ENCODE peak calls at places on chromosomes 12 and 14, in seven cellular contexts. M is Panc1; J is CD8-positive, alpha-beta T cell; Y is ovary; H is cardiac muscle cell; C is suprapubic skin; O is hepatocyte. N is an unnamed sample.

GRCh38 chr12:65302891-65303290 is 24.4 kb downstream of the MSRB3 start:
- DNase-seq in M (no peak), J (no peak), Y (no peak), H (no peak), C (no peak), O (no peak), N (no peak)

GRCh38 chr12:127284021-127284420 is 982.9 kb upstream of the TMEM132C start:
- DNase-seq in M (no peak), J (no peak), Y (no peak), H (peak; percentile 6), C (no peak), O (no peak), N (no peak)

GRCh38 chr12:94590428-94590827 is 59.9 kb downstream of the TMCC3 start:
- DNase-seq in M (no peak), J (no peak), Y (no peak), H (no peak), C (no peak), O (no peak), N (no peak)

GRCh38 chr12:108563804-108564151 is 1.4 kb downstream of the ISCU start:
- DNase-seq in M (no peak), J (no peak), Y (no peak), H (no peak), C (no peak), O (no peak), N (no peak)

GRCh38 chr12:31517994-31518393 is 72.9 kb downstream of the DENND5B start:
- DNase-seq in M (no peak), J (no peak), Y (no peak), H (no peak), C (no peak), O (no peak), N (no peak)

GRCh38 chr12:43969882-43970281 is 134.0 kb downstream of the TMEM117 start:
- DNase-seq in M (no peak), J (no peak), Y (no peak), H (peak; percentile 43), C (no peak), O (no peak), N (no peak)

GRCh38 chr12:94220804-94221203 is 72.4 kb downstream of the PLXNC1 start:
- DNase-seq in M (no peak), J (no peak), Y (no peak), H (no peak), C (no peak), O (no peak), N (no peak)

GRCh38 chr12:75481013-75481705 is 604 bp downstream of the GLIPR1 start:
- DNase-seq in M (no peak), J (no peak), Y (no peak), H (peak; percentile 59), C (no peak), O (no peak), N (no peak)

GRCh38 chr14:60002819-60003492 is 83.0 kb downstream of the LRRC9 start:
- DNase-seq in M (no peak), J (no peak), Y (no peak), H (no peak), C (no peak), O (peak; percentile 19), N (no peak)

GRCh38 chr12:103909811-103910210 is 20.4 kb upstream of the HSP90B1 start:
- DNase-seq in M (no peak), J (no peak), Y (no peak), H (peak; percentile 52), C (no peak), O (no peak), N (no peak)

GRCh38 chr14:65414961-65415589 is 2.5 kb downstream of the FUT8 start:
- DNase-seq in M (no peak), J (no peak), Y (no peak), H (peak; percentile 63), C (no peak), O (peak; percentile 59), N (no peak)

GRCh38 chr12:10190558-10191388 is 11.9 kb downstream of the TMEM52B start:
- DNase-seq in M (peak; percentile 41), J (peak; percentile 38), Y (no peak), H (peak; percentile 72), C (no peak), O (peak; percentile 80), N (peak; percentile 59)

GRCh38 chr14:66601932-66602578 is 94.1 kb downstream of the GPHN start:
- DNase-seq in M (no peak), J (no peak), Y (no peak), H (no peak), C (no peak), O (no peak), N (no peak)

GRCh38 chr14:89342049-89342448 is 75.0 kb downstream of the FOXN3 start:
- DNase-seq in M (no peak), J (no peak), Y (no peak), H (no peak), C (no peak), O (no peak), N (no peak)

GRCh38 chr12:117835113-117835512 is 133.7 kb downstream of the KSR2 start:
- DNase-seq in M (no peak), J (no peak), Y (no peak), H (no peak), C (no peak), O (no peak), N (no peak)

GRCh38 chr14:39175445-39176262 is 600 bp downstream of the PNN start:
- DNase-seq in M (no peak), J (peak; percentile 17), Y (no peak), H (peak; percentile 44), C (no peak), O (peak; percentile 58), N (no peak)

GRCh38 chr12:105982022-105982421 is 156.7 kb downstream of the NUAK1 start:
- DNase-seq in M (no peak), J (no peak), Y (no peak), H (no peak), C (no peak), O (no peak), N (peak; percentile 67)

GRCh38 chr12:12167847-12168246 is 97.1 kb downstream of the BCL2L14 start:
- DNase-seq in M (no peak), J (no peak), Y (no peak), H (no peak), C (no peak), O (no peak), N (no peak)

GRCh38 chr14:94646481-94646880 is 34.3 kb downstream of the SERPINA3 start:
- DNase-seq in M (no peak), J (no peak), Y (no peak), H (peak; percentile 66), C (no peak), O (no peak), N (no peak)

DNA sequence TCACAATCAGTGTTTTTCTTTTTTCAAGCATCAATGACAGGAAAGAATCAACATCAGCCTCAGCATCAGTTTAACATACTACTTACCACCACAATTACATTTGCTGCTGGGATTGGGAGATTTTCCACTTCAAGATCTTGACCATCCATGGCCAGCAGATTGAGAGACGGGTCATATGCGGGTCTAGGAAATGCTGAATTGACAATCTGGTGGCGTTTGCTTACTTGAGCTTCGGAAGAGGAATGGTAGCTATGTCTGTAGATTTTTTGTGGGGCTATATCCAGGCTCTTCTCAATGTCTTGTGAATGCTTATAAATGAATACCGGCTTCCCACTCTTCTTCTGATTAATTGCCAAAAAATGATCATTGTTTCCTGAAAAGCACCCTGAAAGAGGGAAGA is 27.9 kb downstream of the PTPRR start:
- DNase-seq in M (no peak), J (no peak), Y (no peak), H (no peak), C (no peak), O (no peak), N (no peak)
- TF ChIP-seq CTCF in M (no peak), J (no peak), Y (no peak), H (no peak), C (no peak), O (no peak), N (no peak)

DNA sequence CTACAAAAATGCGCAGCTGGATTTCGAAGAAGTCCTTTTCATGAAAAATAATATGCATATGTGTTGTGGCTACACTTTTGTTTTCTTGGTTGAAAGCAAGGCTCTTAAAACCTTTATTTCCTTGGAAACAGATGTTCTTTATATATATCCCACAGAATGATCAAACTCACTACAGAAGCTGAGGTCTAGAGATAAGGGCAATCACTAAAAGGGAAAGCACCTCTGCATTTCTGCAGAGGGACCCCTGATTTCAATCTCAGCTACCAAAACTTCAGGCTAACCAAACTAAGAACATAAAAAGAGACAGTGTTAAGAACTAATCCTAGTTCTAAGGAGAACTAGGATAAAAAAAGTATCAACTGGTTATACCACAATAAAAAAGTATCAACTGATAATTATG is 65.4 kb upstream of the CDKL1 start:
- DNase-seq in M (no peak), J (no peak), Y (no peak), H (no peak), C (no peak), O (no peak), N (no peak)
- H3K36me3 ChIP-seq in M (no peaks in the 10 kb centered on the region), J (peaks cover 3% of the 10 kb centered on the region), Y (no peaks in the 10 kb centered on the region), H (peaks cover 15% of the 10 kb centered on the region), C (peaks cover 62% of the 10 kb centered on the region), O (no peaks in the 10 kb centered on the region), N (peaks cover 62% of the 10 kb centered on the region)

GRCh38 chr14:75612157-75612556 is 33.7 kb downstream of the FLVCR2 start:
- DNase-seq in M (no peak), J (no peak), Y (no peak), H (no peak), C (no peak), O (no peak), N (no peak)

GRCh38 chr14:75607842-75608640 is 29.6 kb downstream of the FLVCR2 start:
- DNase-seq in M (no peak), J (no peak), Y (no peak), H (no peak), C (no peak), O (no peak), N (no peak)

GRCh38 chr14:75607044-75607443 is 28.6 kb downstream of the FLVCR2 start:
- DNase-seq in M (no peak), J (no peak), Y (no peak), H (no peak), C (no peak), O (no peak), N (no peak)

GRCh38 chr14:75610839-75611238 is 32.4 kb downstream of the FLVCR2 start:
- DNase-seq in M (no peak), J (no peak), Y (no peak), H (peak; percentile 52), C (no peak), O (no peak), N (no peak)

GRCh38 chr14:75609606-75610476 is 31.4 kb downstream of the FLVCR2 start:
- DNase-seq in M (no peak), J (no peak), Y (no peak), H (peak; percentile 42), C (no peak), O (no peak), N (no peak)
- H3K27ac ChIP-seq in M (no peak overlapping the region), J (no peak overlapping the region), Y (no peak overlapping the region), H (no peak overlapping the region), C (peak overlapping the region; percentile 65), O (no peak overlapping the region), N (peak overlapping the region; percentile 70)

GRCh38 chr12:111766608-111767361 is at the start of gene ALDH2:
- DNase-seq in M (no peak), J (peak; percentile 2), Y (peak; percentile 84), H (peak; percentile 79), C (peak; percentile 84), O (peak; percentile 88), N (peak; percentile 88)
- TF ChIP-seq CTCF in M (no peak), J (no peak), Y (peak; percentile 13), H (no peak), C (no peak), O (peak; percentile 13), N (peak; percentile 16)

GRCh38 chr12:55760663-55761062 is 17.7 kb downstream of the GDF11 start:
- DNase-seq in M (no peak), J (no peak), Y (no peak), H (no peak), C (no peak), O (no peak), N (no peak)
- H3K36me3 ChIP-seq in M (peaks cover 16% of the 10 kb centered on the region), J (peaks cover 17% of the 10 kb centered on the region), Y (no peaks in the 10 kb centered on the region), H (peaks cover 42% of the 10 kb centered on the region), C (peaks cover 67% of the 10 kb centered on the region), O (peaks cover 7% of the 10 kb centered on the region), N (peaks cover 77% of the 10 kb centered on the region)

GRCh38 chr14:75715926-75716780 is 55.1 kb downstream of the TTLL5 start:
- DNase-seq in M (peak; percentile 13), J (no peak), Y (no peak), H (no peak), C (no peak), O (no peak), N (no peak)
- H3K27ac ChIP-seq in M (no peak overlapping the region), J (no peak overlapping the region), Y (no peak overlapping the region), H (no peak overlapping the region), C (no peak overlapping the region), O (peak overlapping the region; percentile 1), N (no peak overlapping the region)